ENCODE peak calls at places on chromosomes 6 and 20, in seven cellular contexts. One of them, this sample, is unnamed.

GRCh38 chr6:8192067-8192466 is 89.7 kb upstream of the EEF1E1 start:
- DNase-seq in mucosa of descending colon: no peak
- DNase-seq in upper lobe of right lung: no peak
- DNase-seq in H9: peak; percentile 45
- DNase-seq in mammary epithelial cell: no peak
- DNase-seq in pancreas: no peak
- DNase-seq in tibial nerve: no peak
- DNase-seq in this sample: no peak

GRCh38 chr20:36480456-36481048 is 60.8 kb upstream of the MYL9 start:
- DNase-seq in mucosa of descending colon: no peak
- DNase-seq in upper lobe of right lung: no peak
- DNase-seq in H9: no peak
- DNase-seq in mammary epithelial cell: no peak
- DNase-seq in pancreas: no peak
- DNase-seq in tibial nerve: no peak
- DNase-seq in this sample: no peak

GRCh38 chr6:167735498-167736201 is 91.1 kb upstream of the AFDN start:
- DNase-seq in mucosa of descending colon: no peak
- DNase-seq in upper lobe of right lung: no peak
- DNase-seq in H9: no peak
- DNase-seq in mammary epithelial cell: no peak
- DNase-seq in pancreas: no peak
- DNase-seq in tibial nerve: peak; percentile 35
- DNase-seq in this sample: no peak

GRCh38 chr6:52157301-52157930 is 28.8 kb upstream of the IL17A start:
- DNase-seq in mucosa of descending colon: no peak
- DNase-seq in upper lobe of right lung: no peak
- DNase-seq in H9: no peak
- DNase-seq in mammary epithelial cell: peak; percentile 73
- DNase-seq in pancreas: no peak
- DNase-seq in tibial nerve: no peak
- DNase-seq in this sample: no peak

GRCh38 chr20:3753098-3753497 is 14.5 kb downstream of the ADISSP start:
- DNase-seq in mucosa of descending colon: peak; percentile 60
- DNase-seq in upper lobe of right lung: no peak
- DNase-seq in H9: peak; percentile 81
- DNase-seq in mammary epithelial cell: peak; percentile 41
- DNase-seq in pancreas: no peak
- DNase-seq in tibial nerve: peak; percentile 90
- DNase-seq in this sample: peak; percentile 71

GRCh38 chr20:23086056-23086551 is at the start of gene CD93:
- DNase-seq in mucosa of descending colon: no peak
- DNase-seq in upper lobe of right lung: no peak
- DNase-seq in H9: no peak
- DNase-seq in mammary epithelial cell: no peak
- DNase-seq in pancreas: no peak
- DNase-seq in tibial nerve: peak; percentile 41
- DNase-seq in this sample: no peak

GRCh38 chr20:1478566-1478965 is 11.9 kb upstream of the NSFL1C start:
- DNase-seq in mucosa of descending colon: no peak
- DNase-seq in upper lobe of right lung: no peak
- DNase-seq in H9: no peak
- DNase-seq in mammary epithelial cell: peak; percentile 96
- DNase-seq in pancreas: no peak
- DNase-seq in tibial nerve: no peak
- DNase-seq in this sample: no peak

GRCh38 chr6:4491501-4492260 is 284.5 kb upstream of the CDYL start:
- DNase-seq in mucosa of descending colon: no peak
- DNase-seq in upper lobe of right lung: no peak
- DNase-seq in H9: no peak
- DNase-seq in mammary epithelial cell: peak; percentile 67
- DNase-seq in pancreas: no peak
- DNase-seq in tibial nerve: no peak
- DNase-seq in this sample: no peak

GRCh38 chr6:128580224-128581110 is 60.1 kb upstream of the PTPRK start:
- DNase-seq in mucosa of descending colon: no peak
- DNase-seq in upper lobe of right lung: no peak
- DNase-seq in H9: no peak
- DNase-seq in mammary epithelial cell: no peak
- DNase-seq in pancreas: no peak
- DNase-seq in tibial nerve: no peak
- DNase-seq in this sample: no peak

GRCh38 chr6:42217165-42217522 is 517 bp downstream of the MRPS10 start:
- DNase-seq in mucosa of descending colon: no peak
- DNase-seq in upper lobe of right lung: no peak
- DNase-seq in H9: no peak
- DNase-seq in mammary epithelial cell: no peak
- DNase-seq in pancreas: no peak
- DNase-seq in tibial nerve: no peak
- DNase-seq in this sample: peak; percentile 18

GRCh38 chr20:51650685-51651134 is 108.2 kb upstream of the NFATC2 start:
- DNase-seq in mucosa of descending colon: no peak
- DNase-seq in upper lobe of right lung: no peak
- DNase-seq in H9: no peak
- DNase-seq in mammary epithelial cell: peak; percentile 31
- DNase-seq in pancreas: no peak
- DNase-seq in tibial nerve: no peak
- DNase-seq in this sample: peak; percentile 73

GRCh38 chr20:41344477-41344876 is 3.9 kb downstream of the LPIN3 start:
- DNase-seq in mucosa of descending colon: peak; percentile 16
- DNase-seq in upper lobe of right lung: no peak
- DNase-seq in H9: no peak
- DNase-seq in mammary epithelial cell: no peak
- DNase-seq in pancreas: no peak
- DNase-seq in tibial nerve: no peak
- DNase-seq in this sample: no peak

GRCh38 chr20:50003253-50003656 is 20.5 kb downstream of the SNAI1 start:
- DNase-seq in mucosa of descending colon: no peak
- DNase-seq in upper lobe of right lung: no peak
- DNase-seq in H9: no peak
- DNase-seq in mammary epithelial cell: peak; percentile 71
- DNase-seq in pancreas: no peak
- DNase-seq in tibial nerve: no peak
- DNase-seq in this sample: no peak

GRCh38 chr20:51574248-51575033 is 31.9 kb upstream of the NFATC2 start:
- DNase-seq in mucosa of descending colon: no peak
- DNase-seq in upper lobe of right lung: no peak
- DNase-seq in H9: no peak
- DNase-seq in mammary epithelial cell: peak; percentile 14
- DNase-seq in pancreas: no peak
- DNase-seq in tibial nerve: no peak
- DNase-seq in this sample: no peak

GRCh38 chr20:34709836-34710567 is 5.9 kb downstream of the TP53INP2 start:
- DNase-seq in mucosa of descending colon: peak; percentile 78
- DNase-seq in upper lobe of right lung: peak; percentile 92
- DNase-seq in H9: peak; percentile 76
- DNase-seq in mammary epithelial cell: no peak
- DNase-seq in pancreas: peak; percentile 84
- DNase-seq in tibial nerve: no peak
- DNase-seq in this sample: no peak

GRCh38 chr20:61416546-61416945 is 164.5 kb downstream of the CDH4 start:
- DNase-seq in mucosa of descending colon: no peak
- DNase-seq in upper lobe of right lung: no peak
- DNase-seq in H9: no peak
- DNase-seq in mammary epithelial cell: no peak
- DNase-seq in pancreas: no peak
- DNase-seq in tibial nerve: no peak
- DNase-seq in this sample: no peak

GRCh38 chr6:39430446-39430845 is 107.9 kb upstream of the KCNK16 start:
- DNase-seq in mucosa of descending colon: no peak
- DNase-seq in upper lobe of right lung: no peak
- DNase-seq in H9: no peak
- DNase-seq in mammary epithelial cell: no peak
- DNase-seq in pancreas: no peak
- DNase-seq in tibial nerve: no peak
- DNase-seq in this sample: no peak

GRCh38 chr6:38182426-38182825 is 362.9 kb downstream of the ZFAND3 start:
- DNase-seq in mucosa of descending colon: no peak
- DNase-seq in upper lobe of right lung: peak; percentile 35
- DNase-seq in H9: no peak
- DNase-seq in mammary epithelial cell: no peak
- DNase-seq in pancreas: no peak
- DNase-seq in tibial nerve: no peak
- DNase-seq in this sample: no peak

GRCh38 chr20:17641993-17642392 is 40.0 kb downstream of the RRBP1 start:
- DNase-seq in mucosa of descending colon: no peak
- DNase-seq in upper lobe of right lung: no peak
- DNase-seq in H9: no peak
- DNase-seq in mammary epithelial cell: no peak
- DNase-seq in pancreas: no peak
- DNase-seq in tibial nerve: no peak
- DNase-seq in this sample: no peak

GRCh38 chr20:17640875-17641378 is 41.1 kb downstream of the RRBP1 start:
- DNase-seq in mucosa of descending colon: no peak
- DNase-seq in upper lobe of right lung: no peak
- DNase-seq in H9: no peak
- DNase-seq in mammary epithelial cell: no peak
- DNase-seq in pancreas: peak; percentile 60
- DNase-seq in tibial nerve: no peak
- DNase-seq in this sample: no peak

GRCh38 chr20:17641520-17641964 is 40.5 kb downstream of the RRBP1 start:
- DNase-seq in mucosa of descending colon: no peak
- DNase-seq in upper lobe of right lung: no peak
- DNase-seq in H9: no peak
- DNase-seq in mammary epithelial cell: no peak
- DNase-seq in pancreas: no peak
- DNase-seq in tibial nerve: no peak
- DNase-seq in this sample: no peak

GRCh38 chr20:17638835-17639407 is 43.1 kb downstream of the RRBP1 start:
- DNase-seq in mucosa of descending colon: no peak
- DNase-seq in upper lobe of right lung: no peak
- DNase-seq in H9: no peak
- DNase-seq in mammary epithelial cell: no peak
- DNase-seq in pancreas: no peak
- DNase-seq in tibial nerve: no peak
- DNase-seq in this sample: no peak

GRCh38 chr20:17640146-17640874 is 41.7 kb downstream of the RRBP1 start:
- DNase-seq in mucosa of descending colon: no peak
- DNase-seq in upper lobe of right lung: no peak
- DNase-seq in H9: no peak
- DNase-seq in mammary epithelial cell: no peak
- DNase-seq in pancreas: no peak
- DNase-seq in tibial nerve: no peak
- DNase-seq in this sample: no peak
- H3K4me1 ChIP-seq in mucosa of descending colon: peaks cover 15% of the 10 kb centered on the region
- H3K4me1 ChIP-seq in upper lobe of right lung: peaks cover 19% of the 10 kb centered on the region
- H3K4me1 ChIP-seq in H9: no peaks in the 10 kb centered on the region
- H3K4me1 ChIP-seq in mammary epithelial cell: peaks cover 2% of the 10 kb centered on the region
- H3K4me1 ChIP-seq in pancreas: peaks cover 16% of the 10 kb centered on the region
- H3K4me1 ChIP-seq in tibial nerve: peaks cover 24% of the 10 kb centered on the region
- H3K4me1 ChIP-seq in this sample: peaks cover 20% of the 10 kb centered on the region

DNA sequence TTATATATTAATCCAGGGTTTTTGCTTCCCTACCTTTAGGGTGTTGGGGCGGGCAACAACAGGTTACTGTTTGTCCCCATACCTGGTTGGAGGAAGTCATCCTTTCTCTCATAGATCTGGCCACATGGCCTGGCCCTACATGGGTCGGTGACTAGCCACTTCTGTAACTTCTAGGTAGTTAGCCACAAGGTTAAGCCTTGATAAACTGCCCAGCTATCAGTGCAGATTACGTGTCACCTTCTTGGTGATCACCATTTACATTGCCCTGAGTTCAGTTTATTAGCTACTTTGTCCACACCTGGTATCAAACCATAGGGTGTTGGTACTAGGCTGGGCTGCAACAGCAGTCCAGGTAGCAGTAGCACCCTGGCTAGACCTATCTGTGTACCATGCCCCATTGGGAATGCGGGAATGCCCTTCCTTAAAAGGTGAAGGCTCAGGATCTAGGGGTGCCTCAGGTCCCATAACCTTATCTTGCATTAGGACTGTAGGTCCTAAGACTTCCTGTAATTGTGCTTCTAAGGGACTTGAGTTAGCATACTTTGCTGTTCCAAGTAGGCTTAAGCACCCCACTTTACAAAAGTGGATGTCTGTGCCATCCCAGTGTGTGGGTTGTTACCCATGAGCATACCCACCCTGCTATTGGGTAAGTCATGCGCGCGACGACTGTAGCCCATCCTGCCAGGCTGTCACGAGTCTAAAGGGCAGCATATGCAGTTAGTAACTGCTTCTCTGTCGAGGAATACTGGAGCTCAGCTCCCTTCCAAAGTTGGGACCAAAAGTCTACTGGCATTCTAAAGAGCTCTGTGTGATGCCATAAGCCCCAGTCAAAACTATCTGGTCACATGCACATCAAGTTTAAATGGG is 5.2 kb downstream of the ZKSCAN3 start:
- DNase-seq in mucosa of descending colon: peak; percentile 27
- DNase-seq in upper lobe of right lung: peak; percentile 60
- DNase-seq in H9: no peak
- DNase-seq in mammary epithelial cell: no peak
- DNase-seq in pancreas: no peak
- DNase-seq in tibial nerve: no peak
- DNase-seq in this sample: no peak
- H3K4me1 ChIP-seq in mucosa of descending colon: peaks cover 25% of the 10 kb centered on the region
- H3K4me1 ChIP-seq in upper lobe of right lung: peaks cover 28% of the 10 kb centered on the region
- H3K4me1 ChIP-seq in H9: peaks cover 5% of the 10 kb centered on the region
- H3K4me1 ChIP-seq in mammary epithelial cell: peaks cover 24% of the 10 kb centered on the region
- H3K4me1 ChIP-seq in pancreas: peaks cover 15% of the 10 kb centered on the region
- H3K4me1 ChIP-seq in tibial nerve: peaks cover 15% of the 10 kb centered on the region
- H3K4me1 ChIP-seq in this sample: peaks cover 12% of the 10 kb centered on the region

DNA sequence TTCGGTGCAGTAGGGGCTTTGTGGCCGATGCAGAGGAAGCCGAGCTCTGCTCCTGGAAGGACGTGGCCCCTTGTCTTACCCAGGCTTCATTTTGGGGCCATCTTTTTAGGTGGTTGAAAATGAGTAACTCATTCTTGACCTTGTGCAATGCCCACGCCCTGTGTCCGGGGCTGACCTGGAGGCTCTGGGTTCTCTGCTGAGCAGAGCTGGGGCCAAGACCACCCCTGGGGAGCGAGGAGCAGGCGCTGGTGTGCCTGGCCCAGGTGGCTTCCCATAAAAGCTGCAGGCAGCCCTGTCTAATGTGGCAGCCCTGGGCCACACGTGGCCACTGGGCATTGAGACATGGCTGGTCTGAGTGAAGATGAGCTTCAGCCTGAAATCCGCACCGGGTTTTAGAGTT is 25.7 kb downstream of the NTSR1 start:
- DNase-seq in mucosa of descending colon: no peak
- DNase-seq in upper lobe of right lung: peak; percentile 52
- DNase-seq in H9: no peak
- DNase-seq in mammary epithelial cell: no peak
- DNase-seq in pancreas: no peak
- DNase-seq in tibial nerve: no peak
- DNase-seq in this sample: no peak
- H3K4me1 ChIP-seq in mucosa of descending colon: no peaks in the 10 kb centered on the region
- H3K4me1 ChIP-seq in upper lobe of right lung: no peaks in the 10 kb centered on the region
- H3K4me1 ChIP-seq in H9: no peaks in the 10 kb centered on the region
- H3K4me1 ChIP-seq in mammary epithelial cell: peaks cover 26% of the 10 kb centered on the region
- H3K4me1 ChIP-seq in pancreas: no peaks in the 10 kb centered on the region
- H3K4me1 ChIP-seq in tibial nerve: peaks cover 2% of the 10 kb centered on the region
- H3K4me1 ChIP-seq in this sample: no peaks in the 10 kb centered on the region

DNA sequence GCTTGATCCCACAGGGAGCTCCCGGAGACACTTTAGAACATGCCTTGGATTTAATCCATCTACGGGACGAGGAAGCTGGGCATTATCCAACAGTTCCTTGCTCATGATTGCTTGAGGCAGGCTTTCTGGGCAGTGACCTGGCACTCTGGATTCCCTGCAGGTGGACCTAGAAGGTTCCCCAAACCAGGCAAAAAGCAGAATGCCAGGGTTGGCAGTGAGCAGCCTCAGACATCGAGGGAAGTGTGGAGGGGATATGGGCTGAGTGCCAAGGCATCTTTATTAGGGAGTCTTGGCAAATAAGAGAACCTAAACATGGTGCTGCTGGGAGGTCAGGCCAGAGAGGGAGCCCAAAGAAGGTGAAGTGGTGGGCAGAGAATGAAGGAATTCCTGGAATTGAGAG is 158.5 kb downstream of the CD83 start:
- DNase-seq in mucosa of descending colon: no peak
- DNase-seq in upper lobe of right lung: no peak
- DNase-seq in H9: peak; percentile 34
- DNase-seq in mammary epithelial cell: no peak
- DNase-seq in pancreas: no peak
- DNase-seq in tibial nerve: no peak
- DNase-seq in this sample: no peak
- H3K4me1 ChIP-seq in mucosa of descending colon: peaks cover 4% of the 10 kb centered on the region
- H3K4me1 ChIP-seq in upper lobe of right lung: peaks cover 21% of the 10 kb centered on the region
- H3K4me1 ChIP-seq in H9: peaks cover 8% of the 10 kb centered on the region
- H3K4me1 ChIP-seq in mammary epithelial cell: peaks cover 51% of the 10 kb centered on the region
- H3K4me1 ChIP-seq in pancreas: no peaks in the 10 kb centered on the region
- H3K4me1 ChIP-seq in tibial nerve: peaks cover 20% of the 10 kb centered on the region
- H3K4me1 ChIP-seq in this sample: peaks cover 60% of the 10 kb centered on the region